ENCODE peak calls at places on chromosomes 5 and 9, in eight cellular contexts. One of them, this sample, is unnamed.

GRCh38 chr5:139275536-139276297 is 17.8 kb upstream of the MATR3 start:
- DNase-seq in transverse colon: peak
- DNase-seq in AG20443: no peak
- DNase-seq in cardiac muscle cell: no peak
- DNase-seq in stimulated activated CD4-positive, alpha-beta T cell treated with anti-CD3 and anti-CD28 coated beads, Interleukin-4, amount 100 ng/mL, for 24 hours: no peak
- DNase-seq in Right ventricle myocardium superior: no peak
- DNase-seq in GM23338: no peak
- DNase-seq in AG08396: no peak
- DNase-seq in this sample: peak

GRCh38 chr5:65127181-65127901 is 354.4 kb downstream of the ADAMTS6 start:
- DNase-seq in transverse colon: no peak
- DNase-seq in AG20443: peak
- DNase-seq in cardiac muscle cell: no peak
- DNase-seq in stimulated activated CD4-positive, alpha-beta T cell treated with anti-CD3 and anti-CD28 coated beads, Interleukin-4, amount 100 ng/mL, for 24 hours: no peak
- DNase-seq in Right ventricle myocardium superior: no peak
- DNase-seq in GM23338: no peak
- DNase-seq in AG08396: peak
- DNase-seq in this sample: no peak

GRCh38 chr5:136012041-136012804 is 16.6 kb upstream of the TGFBI start:
- DNase-seq in transverse colon: no peak
- DNase-seq in AG20443: no peak
- DNase-seq in cardiac muscle cell: no peak
- DNase-seq in stimulated activated CD4-positive, alpha-beta T cell treated with anti-CD3 and anti-CD28 coated beads, Interleukin-4, amount 100 ng/mL, for 24 hours: no peak
- DNase-seq in Right ventricle myocardium superior: no peak
- DNase-seq in GM23338: no peak
- DNase-seq in AG08396: no peak
- DNase-seq in this sample: no peak

GRCh38 chr5:33795532-33795931 is 96.3 kb downstream of the ADAMTS12 start:
- DNase-seq in transverse colon: no peak
- DNase-seq in AG20443: no peak
- DNase-seq in cardiac muscle cell: no peak
- DNase-seq in stimulated activated CD4-positive, alpha-beta T cell treated with anti-CD3 and anti-CD28 coated beads, Interleukin-4, amount 100 ng/mL, for 24 hours: no peak
- DNase-seq in Right ventricle myocardium superior: no peak
- DNase-seq in GM23338: no peak
- DNase-seq in AG08396: no peak
- DNase-seq in this sample: no peak

GRCh38 chr9:35673132-35673997 is at the start of gene CA9:
- DNase-seq in transverse colon: peak
- DNase-seq in AG20443: no peak
- DNase-seq in cardiac muscle cell: no peak
- DNase-seq in stimulated activated CD4-positive, alpha-beta T cell treated with anti-CD3 and anti-CD28 coated beads, Interleukin-4, amount 100 ng/mL, for 24 hours: no peak
- DNase-seq in Right ventricle myocardium superior: peak
- DNase-seq in GM23338: no peak
- DNase-seq in AG08396: no peak
- DNase-seq in this sample: no peak

GRCh38 chr5:98458004-98458403 is 315.5 kb upstream of the RGMB start:
- DNase-seq in transverse colon: no peak
- DNase-seq in AG20443: peak
- DNase-seq in cardiac muscle cell: no peak
- DNase-seq in stimulated activated CD4-positive, alpha-beta T cell treated with anti-CD3 and anti-CD28 coated beads, Interleukin-4, amount 100 ng/mL, for 24 hours: no peak
- DNase-seq in Right ventricle myocardium superior: no peak
- DNase-seq in GM23338: no peak
- DNase-seq in AG08396: peak
- DNase-seq in this sample: no peak

GRCh38 chr5:89287964-89288363 is 405.0 kb upstream of the MEF2C start:
- DNase-seq in transverse colon: no peak
- DNase-seq in AG20443: no peak
- DNase-seq in cardiac muscle cell: no peak
- DNase-seq in stimulated activated CD4-positive, alpha-beta T cell treated with anti-CD3 and anti-CD28 coated beads, Interleukin-4, amount 100 ng/mL, for 24 hours: no peak
- DNase-seq in Right ventricle myocardium superior: no peak
- DNase-seq in GM23338: no peak
- DNase-seq in AG08396: no peak
- DNase-seq in this sample: no peak

GRCh38 chr9:107351382-107352045 is 68.4 kb downstream of the RAD23B start:
- DNase-seq in transverse colon: no peak
- DNase-seq in AG20443: no peak
- DNase-seq in cardiac muscle cell: no peak
- DNase-seq in stimulated activated CD4-positive, alpha-beta T cell treated with anti-CD3 and anti-CD28 coated beads, Interleukin-4, amount 100 ng/mL, for 24 hours: no peak
- DNase-seq in Right ventricle myocardium superior: no peak
- DNase-seq in GM23338: no peak
- DNase-seq in AG08396: no peak
- DNase-seq in this sample: no peak

GRCh38 chr5:93577807-93578178 is 3.2 kb downstream of the NR2F1-AS1 start:
- DNase-seq in transverse colon: no peak
- DNase-seq in AG20443: no peak
- DNase-seq in cardiac muscle cell: no peak
- DNase-seq in stimulated activated CD4-positive, alpha-beta T cell treated with anti-CD3 and anti-CD28 coated beads, Interleukin-4, amount 100 ng/mL, for 24 hours: no peak
- DNase-seq in Right ventricle myocardium superior: no peak
- DNase-seq in GM23338: no peak
- DNase-seq in AG08396: no peak
- DNase-seq in this sample: no peak

GRCh38 chr9:12785251-12785880 is 10.5 kb downstream of the LURAP1L start:
- DNase-seq in transverse colon: peak
- DNase-seq in AG20443: no peak
- DNase-seq in cardiac muscle cell: no peak
- DNase-seq in stimulated activated CD4-positive, alpha-beta T cell treated with anti-CD3 and anti-CD28 coated beads, Interleukin-4, amount 100 ng/mL, for 24 hours: no peak
- DNase-seq in Right ventricle myocardium superior: peak
- DNase-seq in GM23338: no peak
- DNase-seq in AG08396: no peak
- DNase-seq in this sample: no peak

GRCh38 chr9:69949396-69949795 is 94.3 kb upstream of the MAMDC2 start:
- DNase-seq in transverse colon: no peak
- DNase-seq in AG20443: peak
- DNase-seq in cardiac muscle cell: no peak
- DNase-seq in stimulated activated CD4-positive, alpha-beta T cell treated with anti-CD3 and anti-CD28 coated beads, Interleukin-4, amount 100 ng/mL, for 24 hours: no peak
- DNase-seq in Right ventricle myocardium superior: no peak
- DNase-seq in GM23338: no peak
- DNase-seq in AG08396: no peak
- DNase-seq in this sample: no peak

GRCh38 chr5:167769846-167770420 is 521.5 kb upstream of the WWC1 start:
- DNase-seq in transverse colon: no peak
- DNase-seq in AG20443: no peak
- DNase-seq in cardiac muscle cell: no peak
- DNase-seq in stimulated activated CD4-positive, alpha-beta T cell treated with anti-CD3 and anti-CD28 coated beads, Interleukin-4, amount 100 ng/mL, for 24 hours: no peak
- DNase-seq in Right ventricle myocardium superior: no peak
- DNase-seq in GM23338: no peak
- DNase-seq in AG08396: no peak
- DNase-seq in this sample: no peak

GRCh38 chr5:74595143-74595915 is 45.2 kb downstream of the ENC1 start:
- DNase-seq in transverse colon: no peak
- DNase-seq in AG20443: no peak
- DNase-seq in cardiac muscle cell: peak
- DNase-seq in stimulated activated CD4-positive, alpha-beta T cell treated with anti-CD3 and anti-CD28 coated beads, Interleukin-4, amount 100 ng/mL, for 24 hours: no peak
- DNase-seq in Right ventricle myocardium superior: no peak
- DNase-seq in GM23338: peak
- DNase-seq in AG08396: peak
- DNase-seq in this sample: no peak

GRCh38 chr5:154298060-154298459 is 107.5 kb downstream of the GALNT10 start:
- DNase-seq in transverse colon: no peak
- DNase-seq in AG20443: no peak
- DNase-seq in cardiac muscle cell: no peak
- DNase-seq in stimulated activated CD4-positive, alpha-beta T cell treated with anti-CD3 and anti-CD28 coated beads, Interleukin-4, amount 100 ng/mL, for 24 hours: no peak
- DNase-seq in Right ventricle myocardium superior: no peak
- DNase-seq in GM23338: no peak
- DNase-seq in AG08396: no peak
- DNase-seq in this sample: no peak

GRCh38 chr5:58440882-58441281 is 19.0 kb downstream of the PLK2 start:
- DNase-seq in transverse colon: no peak
- DNase-seq in AG20443: no peak
- DNase-seq in cardiac muscle cell: no peak
- DNase-seq in stimulated activated CD4-positive, alpha-beta T cell treated with anti-CD3 and anti-CD28 coated beads, Interleukin-4, amount 100 ng/mL, for 24 hours: no peak
- DNase-seq in Right ventricle myocardium superior: no peak
- DNase-seq in GM23338: no peak
- DNase-seq in AG08396: no peak
- DNase-seq in this sample: no peak

GRCh38 chr5:24788829-24789509 is 144.2 kb upstream of the CDH10 start:
- DNase-seq in transverse colon: no peak
- DNase-seq in AG20443: peak
- DNase-seq in cardiac muscle cell: no peak
- DNase-seq in stimulated activated CD4-positive, alpha-beta T cell treated with anti-CD3 and anti-CD28 coated beads, Interleukin-4, amount 100 ng/mL, for 24 hours: no peak
- DNase-seq in Right ventricle myocardium superior: no peak
- DNase-seq in GM23338: no peak
- DNase-seq in AG08396: no peak
- DNase-seq in this sample: no peak

GRCh38 chr5:178826216-178826615 is 33.5 kb upstream of the ZNF354B start:
- DNase-seq in transverse colon: no peak
- DNase-seq in AG20443: no peak
- DNase-seq in cardiac muscle cell: no peak
- DNase-seq in stimulated activated CD4-positive, alpha-beta T cell treated with anti-CD3 and anti-CD28 coated beads, Interleukin-4, amount 100 ng/mL, for 24 hours: no peak
- DNase-seq in Right ventricle myocardium superior: no peak
- DNase-seq in GM23338: peak
- DNase-seq in AG08396: no peak
- DNase-seq in this sample: no peak

GRCh38 chr5:80061541-80061940 is 26.4 kb downstream of the THBS4 start:
- DNase-seq in transverse colon: no peak
- DNase-seq in AG20443: no peak
- DNase-seq in cardiac muscle cell: no peak
- DNase-seq in stimulated activated CD4-positive, alpha-beta T cell treated with anti-CD3 and anti-CD28 coated beads, Interleukin-4, amount 100 ng/mL, for 24 hours: no peak
- DNase-seq in Right ventricle myocardium superior: no peak
- DNase-seq in GM23338: no peak
- DNase-seq in AG08396: no peak
- DNase-seq in this sample: no peak

GRCh38 chr5:41115281-41115680 is 44.1 kb upstream of the MROH2B start:
- DNase-seq in transverse colon: no peak
- DNase-seq in AG20443: peak
- DNase-seq in cardiac muscle cell: no peak
- DNase-seq in stimulated activated CD4-positive, alpha-beta T cell treated with anti-CD3 and anti-CD28 coated beads, Interleukin-4, amount 100 ng/mL, for 24 hours: no peak
- DNase-seq in Right ventricle myocardium superior: no peak
- DNase-seq in GM23338: peak
- DNase-seq in AG08396: peak
- DNase-seq in this sample: no peak

GRCh38 chr5:158701406-158702177 is 398.1 kb downstream of the EBF1 start:
- DNase-seq in transverse colon: no peak
- DNase-seq in AG20443: peak
- DNase-seq in cardiac muscle cell: no peak
- DNase-seq in stimulated activated CD4-positive, alpha-beta T cell treated with anti-CD3 and anti-CD28 coated beads, Interleukin-4, amount 100 ng/mL, for 24 hours: no peak
- DNase-seq in Right ventricle myocardium superior: no peak
- DNase-seq in GM23338: no peak
- DNase-seq in AG08396: no peak
- DNase-seq in this sample: no peak

GRCh38 chr9:126959917-126960316 is 45.3 kb downstream of the RALGPS1 start:
- DNase-seq in transverse colon: no peak
- DNase-seq in AG20443: no peak
- DNase-seq in cardiac muscle cell: no peak
- DNase-seq in stimulated activated CD4-positive, alpha-beta T cell treated with anti-CD3 and anti-CD28 coated beads, Interleukin-4, amount 100 ng/mL, for 24 hours: no peak
- DNase-seq in Right ventricle myocardium superior: no peak
- DNase-seq in GM23338: no peak
- DNase-seq in AG08396: no peak
- DNase-seq in this sample: no peak

GRCh38 chr5:33901176-33901575 is 9.4 kb upstream of the ADAMTS12 start:
- DNase-seq in transverse colon: no peak
- DNase-seq in AG20443: no peak
- DNase-seq in cardiac muscle cell: no peak
- DNase-seq in stimulated activated CD4-positive, alpha-beta T cell treated with anti-CD3 and anti-CD28 coated beads, Interleukin-4, amount 100 ng/mL, for 24 hours: no peak
- DNase-seq in Right ventricle myocardium superior: no peak
- DNase-seq in GM23338: no peak
- DNase-seq in AG08396: no peak
- DNase-seq in this sample: no peak

GRCh38 chr9:78967557-78968212 is 604.1 kb upstream of the TLE4 start:
- DNase-seq in transverse colon: no peak
- DNase-seq in AG20443: no peak
- DNase-seq in cardiac muscle cell: no peak
- DNase-seq in stimulated activated CD4-positive, alpha-beta T cell treated with anti-CD3 and anti-CD28 coated beads, Interleukin-4, amount 100 ng/mL, for 24 hours: no peak
- DNase-seq in Right ventricle myocardium superior: no peak
- DNase-seq in GM23338: no peak
- DNase-seq in AG08396: no peak
- DNase-seq in this sample: no peak

GRCh38 chr5:127228540-127229184 is 61.9 kb upstream of the MEGF10 start:
- DNase-seq in transverse colon: peak
- DNase-seq in AG20443: no peak
- DNase-seq in cardiac muscle cell: peak
- DNase-seq in stimulated activated CD4-positive, alpha-beta T cell treated with anti-CD3 and anti-CD28 coated beads, Interleukin-4, amount 100 ng/mL, for 24 hours: no peak
- DNase-seq in Right ventricle myocardium superior: no peak
- DNase-seq in GM23338: peak
- DNase-seq in AG08396: no peak
- DNase-seq in this sample: no peak